ENCODE peak calls at places on chromosomes 6 and 20, in four cellular contexts. U is H1, Z is H9, G is IMR-90. Q is an unnamed sample.

GRCh38 chr6:86380571-86381125 is 556.7 kb upstream of the HTR1E start:
- DNase-seq in U (no peak), Z (no peak), G (no peak), Q (no peak)

GRCh38 chr6:136576821-136577220 is 26.6 kb upstream of the MAP7 start:
- DNase-seq in U (no peak), Z (no peak), G (no peak), Q (no peak)

GRCh38 chr6:1686117-1687098 is 76.7 kb downstream of the FOXC1 start:
- DNase-seq in U (no peak), Z (no peak), G (peak; percentile 96), Q (no peak)

GRCh38 chr6:26521485-26522391 is 16.4 kb upstream of the HMGN4 start:
- DNase-seq in U (peak; percentile 87), Z (peak; percentile 87), G (peak; percentile 64), Q (peak; percentile 93)

GRCh38 chr20:22807646-22808045 is 223.3 kb upstream of the FOXA2 start:
- DNase-seq in U (peak; percentile 29), Z (no peak), G (peak; percentile 1), Q (no peak)

GRCh38 chr6:31729515-31729978 is 448 bp upstream of the DDAH2 start:
- DNase-seq in U (peak; percentile 96), Z (peak; percentile 95), G (peak; percentile 79), Q (peak; percentile 97)

GRCh38 chr20:33373735-33374605 is 27.3 kb downstream of the CDK5RAP1 start:
- DNase-seq in U (no peak), Z (no peak), G (peak; percentile 94), Q (no peak)

GRCh38 chr20:52888096-52888495 is 84.1 kb upstream of the TSHZ2 start:
- DNase-seq in U (no peak), Z (no peak), G (no peak), Q (no peak)

GRCh38 chr6:67914419-67914818 is 720.7 kb upstream of the ADGRB3 start:
- DNase-seq in U (no peak), Z (no peak), G (no peak), Q (no peak)

GRCh38 chr6:121847806-121848522 is 412.5 kb downstream of the GJA1 start:
- DNase-seq in U (no peak), Z (no peak), G (no peak), Q (peak; percentile 74)

GRCh38 chr20:47124235-47124717 is 229.6 kb downstream of the EYA2 start:
- DNase-seq in U (no peak), Z (no peak), G (no peak), Q (no peak)

GRCh38 chr6:44110966-44111365 is 16.3 kb downstream of the MRPL14 start:
- DNase-seq in U (no peak), Z (no peak), G (no peak), Q (no peak)
- H3K56ac ChIP-seq in U (no peak overlapping the region), Z (no peak overlapping the region), G (no peak overlapping the region), Q (no peak overlapping the region)

GRCh38 chr6:43258807-43259686 is 15.8 kb downstream of the TTBK1 start:
- DNase-seq in U (no peak), Z (no peak), G (no peak), Q (no peak)
- H3K23ac ChIP-seq in U (no peak overlapping the region), Z (no peak overlapping the region), G (no peak overlapping the region), Q (no peak overlapping the region)

DNA sequence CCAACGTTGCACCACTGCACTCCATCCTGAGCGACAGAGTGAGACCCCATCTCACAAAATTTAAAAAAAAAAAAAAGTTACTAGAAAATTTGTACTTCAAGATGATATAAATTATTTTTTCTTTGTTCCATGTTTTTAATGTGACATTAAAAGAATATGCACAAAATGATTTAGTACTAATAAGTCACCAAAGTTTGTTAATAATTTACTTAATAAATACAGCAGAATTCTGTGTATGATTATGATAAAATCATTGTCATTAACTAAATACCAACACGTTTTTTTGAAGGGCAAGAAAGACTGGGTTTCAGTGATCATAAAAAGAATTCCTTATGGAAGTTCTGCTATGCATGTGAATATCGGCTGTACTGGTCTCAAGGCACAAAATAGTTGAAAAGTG is 28.1 kb downstream of the GOPC start:
- DNase-seq in U (no peak), Z (no peak), G (no peak), Q (no peak)
- H3K56ac ChIP-seq in U (no peak overlapping the region), Z (no peak overlapping the region), G (no peak overlapping the region), Q (no peak overlapping the region)

DNA sequence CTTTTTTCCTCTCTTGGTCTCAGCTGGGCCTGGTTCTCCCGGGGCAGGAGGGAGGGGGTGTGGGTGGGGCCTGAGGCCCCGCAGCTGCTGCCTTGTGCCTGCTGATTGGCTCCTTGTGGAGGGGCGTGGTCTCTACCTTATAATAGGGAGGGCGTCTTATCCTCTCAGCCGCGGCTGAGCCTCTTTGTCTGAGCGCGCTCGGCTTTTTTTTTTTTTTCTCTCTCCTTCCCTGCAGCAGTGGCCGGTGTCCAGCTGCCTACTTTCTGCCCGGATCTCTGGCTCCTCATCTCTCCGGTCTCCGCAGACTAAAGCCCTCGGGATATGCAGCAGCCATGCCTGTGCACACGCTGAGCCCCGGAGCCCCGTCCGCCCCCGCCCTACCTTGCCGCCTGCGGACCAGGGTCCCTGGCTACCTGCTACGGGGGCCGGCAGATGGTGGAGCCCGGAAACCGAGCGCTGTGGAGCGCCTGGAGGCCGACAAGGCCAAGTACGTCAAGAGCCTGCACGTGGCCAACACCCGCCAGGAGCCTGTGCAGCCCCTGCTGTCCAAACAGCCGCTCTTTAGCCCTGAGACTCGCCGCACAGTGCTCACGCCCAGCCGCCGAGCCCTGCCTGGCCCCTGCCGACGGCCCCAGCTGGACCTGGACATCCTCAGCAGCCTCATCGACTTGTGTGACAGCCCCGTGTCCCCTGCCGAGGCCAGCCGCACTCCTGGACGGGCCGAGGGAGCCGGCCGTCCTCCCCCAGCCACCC is 11.1 kb downstream of the FAM110A start:
- DNase-seq in U (peak; percentile 85), Z (peak; percentile 95), G (peak; percentile 87), Q (peak; percentile 97)
- H3K23ac ChIP-seq in U (no peak overlapping the region), Z (no peak overlapping the region), G (no peak overlapping the region), Q (peak overlapping the region; percentile 39)

GRCh38 chr6:69305456-69305855 is 491.4 kb downstream of the LMBRD1 start:
- DNase-seq in U (no peak), Z (no peak), G (no peak), Q (no peak)

GRCh38 chr6:69308584-69308983 is 488.2 kb downstream of the LMBRD1 start:
- DNase-seq in U (no peak), Z (no peak), G (no peak), Q (no peak)

DNA sequence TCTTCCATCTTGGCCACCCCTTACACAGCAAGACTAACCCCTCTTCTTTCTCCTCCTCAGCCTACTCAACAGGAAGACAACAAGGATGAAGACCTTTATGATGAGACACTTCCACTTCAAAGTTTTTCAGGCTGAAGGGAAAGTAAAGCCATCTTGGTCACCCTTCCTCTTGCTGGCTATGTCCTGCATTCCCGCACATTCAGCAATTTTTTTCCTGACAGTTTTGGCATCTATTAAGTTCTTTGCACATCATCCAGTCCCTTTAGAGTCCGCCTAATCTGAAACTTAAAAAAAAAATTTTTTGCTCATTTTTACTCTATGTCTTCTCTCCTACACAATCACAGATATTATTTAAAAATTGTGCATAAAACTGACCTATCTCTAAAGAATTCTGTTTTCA is 493.4 kb downstream of the LMBRD1 start:
- DNase-seq in U (no peak), Z (no peak), G (no peak), Q (no peak)
- H3K56ac ChIP-seq in U (no peak overlapping the region), Z (no peak overlapping the region), G (no peak overlapping the region), Q (no peak overlapping the region)

GRCh38 chr6:146587448-146587847 is 11.3 kb upstream of the ADGB start:
- DNase-seq in U (no peak), Z (no peak), G (no peak), Q (no peak)
- H3K23ac ChIP-seq in U (no peak overlapping the region), Z (no peak overlapping the region), G (no peak overlapping the region), Q (no peak overlapping the region)

DNA sequence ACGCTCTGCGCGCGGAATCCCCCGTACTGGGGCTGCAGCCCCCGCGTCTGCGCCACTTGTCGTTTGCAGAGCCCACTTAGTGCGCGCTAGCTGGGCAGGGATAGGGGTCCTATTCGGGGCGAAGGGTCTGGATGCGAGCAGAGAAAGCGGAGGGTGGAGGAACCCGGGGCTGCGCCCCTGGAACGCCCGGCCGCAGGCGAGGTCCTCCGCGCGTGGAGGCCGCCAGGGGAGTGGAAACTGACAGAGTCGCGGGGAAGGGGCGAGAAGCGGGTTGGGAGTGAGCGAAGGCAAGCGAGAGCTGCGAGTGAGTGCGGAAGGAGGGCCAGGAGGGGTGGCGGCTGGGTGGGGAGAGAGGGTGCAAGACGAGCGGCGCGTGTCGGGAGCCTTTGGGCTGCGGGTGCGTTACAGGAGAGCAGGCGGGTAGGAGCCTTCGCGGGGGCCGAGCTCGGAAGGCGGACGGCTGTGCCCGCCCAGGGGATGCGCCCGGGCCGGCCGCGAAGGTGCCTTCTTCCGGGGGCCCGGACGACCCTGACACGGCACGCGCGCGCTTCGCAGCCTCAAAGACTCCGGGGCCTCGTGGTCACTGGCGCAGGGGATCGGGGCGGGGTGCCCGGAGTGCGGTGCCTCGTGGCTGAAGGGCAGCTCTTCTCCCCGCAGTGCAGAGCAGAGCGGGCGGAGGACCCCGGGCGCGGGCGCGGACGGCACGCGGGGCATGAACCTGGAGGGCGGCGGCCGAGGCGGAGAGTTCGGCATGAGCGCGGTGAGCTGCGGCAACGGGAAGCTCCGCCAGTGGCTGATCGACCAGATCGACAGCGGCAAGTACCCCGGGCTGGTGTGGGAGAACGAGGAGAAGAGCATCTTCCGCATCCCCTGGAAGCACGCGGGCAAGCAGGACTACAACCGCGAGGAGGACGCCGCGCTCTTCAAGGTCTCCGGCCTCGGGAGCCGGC is 1.2 kb downstream of the IRF4 start:
- DNase-seq in U (peak; percentile 80), Z (no peak), G (no peak), Q (peak; percentile 57)
- H3K56ac ChIP-seq in U (no peak overlapping the region), Z (no peak overlapping the region), G (no peak overlapping the region), Q (peak overlapping the region; percentile 70)

GRCh38 chr6:35795453-35796071 is 1.6 kb downstream of the CLPS start:
- DNase-seq in U (no peak), Z (no peak), G (no peak), Q (no peak)
- H3K23ac ChIP-seq in U (no peak overlapping the region), Z (no peak overlapping the region), G (no peak overlapping the region), Q (no peak overlapping the region)

DNA sequence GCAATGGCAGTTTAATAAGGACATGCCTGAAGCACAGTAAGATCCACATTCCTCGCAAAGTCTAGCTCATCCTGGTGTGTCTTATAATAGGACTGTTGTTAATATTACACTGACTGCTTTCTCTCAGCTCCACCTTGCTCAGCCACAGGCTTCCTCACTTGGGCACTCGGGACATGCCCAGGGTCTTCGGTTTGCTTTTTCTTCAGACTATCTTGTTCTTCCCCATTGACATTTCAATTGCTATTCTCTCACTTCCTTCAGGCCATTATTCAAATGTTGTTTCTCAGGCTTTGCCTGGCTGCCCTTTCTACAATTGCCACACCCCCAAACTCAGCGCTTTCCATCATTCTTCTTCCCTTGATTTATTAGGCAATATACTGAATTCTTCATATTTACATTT is 274.8 kb upstream of the RGS17 start:
- DNase-seq in U (no peak), Z (no peak), G (no peak), Q (no peak)
- H3K56ac ChIP-seq in U (no peak overlapping the region), Z (no peak overlapping the region), G (no peak overlapping the region), Q (no peak overlapping the region)

GRCh38 chr6:33621396-33622388 is 570 bp downstream of the ITPR3 start:
- DNase-seq in U (peak; percentile 81), Z (peak; percentile 58), G (no peak), Q (peak; percentile 73)
- H3K23ac ChIP-seq in U (no peak overlapping the region), Z (no peak overlapping the region), G (no peak overlapping the region), Q (no peak overlapping the region)

Q was measured in mesendoderm.